ENCODE peak calls at places on chromosome 20, in seven cellular contexts. H is BJ, Y is lower leg skin, M is PC-9, S is astrocyte of the spinal cord, I is GM06990, K is dorsolateral prefrontal cortex. Z is an unnamed sample.

GRCh38 chr20:32234135-32234808 is 26.6 kb downstream of the POFUT1 start:
- DNase-seq in H (no peak), Y (no peak), M (no peak), S (no peak), I (no peak), K (no peak), Z (no peak)

GRCh38 chr20:24980321-24981053 is 12.1 kb downstream of the APMAP start:
- DNase-seq in H (no peak), Y (no peak), M (no peak), S (no peak), I (no peak), K (peak), Z (no peak)

GRCh38 chr20:46074006-46074405 is 15.8 kb downstream of the NCOA5 start:
- DNase-seq in H (no peak), Y (no peak), M (no peak), S (no peak), I (no peak), K (no peak), Z (no peak)

GRCh38 chr20:34703573-34704176 is 469 bp upstream of the TP53INP2 start:
- DNase-seq in H (no peak), Y (peak), M (peak), S (peak), I (no peak), K (no peak), Z (no peak)

GRCh38 chr20:44438782-44439181 is 36.9 kb upstream of the TTPAL start:
- DNase-seq in H (no peak), Y (no peak), M (no peak), S (no peak), I (no peak), K (no peak), Z (no peak)

GRCh38 chr20:58224974-58225373 is 3.5 kb downstream of the ANKRD60 start:
- DNase-seq in H (no peak), Y (no peak), M (no peak), S (no peak), I (no peak), K (no peak), Z (no peak)

GRCh38 chr20:39070484-39071231 is 108.5 kb downstream of the DHX35 start:
- DNase-seq in H (no peak), Y (no peak), M (no peak), S (peak), I (no peak), K (no peak), Z (no peak)

GRCh38 chr20:24631173-24631505 is 161.7 kb downstream of the SYNDIG1 start:
- DNase-seq in H (no peak), Y (no peak), M (no peak), S (no peak), I (no peak), K (no peak), Z (no peak)

GRCh38 chr20:37357481-37358365 is 11.8 kb downstream of the SRC start:
- DNase-seq in H (no peak), Y (no peak), M (no peak), S (no peak), I (no peak), K (no peak), Z (no peak)

GRCh38 chr20:12293900-12294299 is 376.2 kb downstream of the BTBD3 start:
- DNase-seq in H (no peak), Y (no peak), M (no peak), S (no peak), I (no peak), K (no peak), Z (no peak)

GRCh38 chr20:45014671-45015415 is 48.5 kb downstream of the STK4 start:
- DNase-seq in H (peak), Y (no peak), M (peak), S (peak), I (no peak), K (no peak), Z (no peak)

GRCh38 chr20:39893013-39893685 is 795.9 kb downstream of the MAFB start:
- DNase-seq in H (peak), Y (no peak), M (no peak), S (peak), I (no peak), K (no peak), Z (no peak)

GRCh38 chr20:60804918-60805631 is 447.0 kb upstream of the CDH4 start:
- DNase-seq in H (no peak), Y (no peak), M (no peak), S (no peak), I (no peak), K (no peak), Z (no peak)

DNA sequence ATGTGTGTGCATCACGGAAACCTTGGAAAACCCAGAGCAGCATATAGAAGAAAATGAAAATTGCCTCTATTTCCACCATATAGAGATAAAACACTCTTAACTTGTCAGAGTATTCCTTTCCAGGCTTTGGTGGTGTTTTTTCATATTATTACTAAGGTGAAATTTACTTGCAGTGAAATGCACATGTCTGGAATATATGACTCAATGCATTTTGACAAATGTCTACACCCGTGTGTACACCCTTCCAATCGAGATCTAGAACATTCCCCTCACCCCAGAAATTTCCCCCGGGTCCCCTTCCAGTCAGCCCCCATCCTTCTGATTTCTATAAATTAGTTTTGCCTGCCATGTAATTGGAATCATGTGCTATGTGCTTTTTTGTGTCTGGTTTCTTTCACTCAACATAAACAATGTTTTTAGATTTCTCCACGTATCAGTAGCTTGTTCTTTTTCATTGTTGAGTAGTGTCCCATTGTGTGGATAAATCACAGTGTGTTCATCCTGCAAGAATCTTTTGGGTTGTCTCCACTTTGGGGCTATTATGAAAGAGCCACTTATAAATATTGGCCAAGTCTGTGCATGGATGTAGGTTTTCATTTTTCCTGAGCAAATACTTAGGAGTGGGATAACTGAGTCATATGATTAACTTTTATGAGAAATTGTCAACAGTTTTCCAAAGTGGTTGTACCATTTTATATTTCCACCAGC is 19.9 kb upstream of the PREX1 start:
- DNase-seq in H (no peak), Y (no peak), M (no peak), S (no peak), I (no peak), K (no peak), Z (no peak)
- H3K4me3 ChIP-seq in H (no peak), Y (no peak), M (no peak), S (no peak), I (no peak), K (no peak), Z (no peak)

GRCh38 chr20:889932-890463 is 26.1 kb downstream of the ANGPT4 start:
- DNase-seq in H (no peak), Y (no peak), M (no peak), S (no peak), I (no peak), K (no peak), Z (no peak)

GRCh38 chr20:888057-888456 is 28.1 kb downstream of the ANGPT4 start:
- DNase-seq in H (no peak), Y (no peak), M (no peak), S (no peak), I (no peak), K (no peak), Z (no peak)

GRCh38 chr20:887137-887536 is 29.0 kb downstream of the ANGPT4 start:
- DNase-seq in H (no peak), Y (no peak), M (no peak), S (no peak), I (no peak), K (no peak), Z (no peak)

GRCh38 chr20:890671-891070 is 25.5 kb downstream of the ANGPT4 start:
- DNase-seq in H (no peak), Y (no peak), M (no peak), S (no peak), I (no peak), K (no peak), Z (no peak)

DNA sequence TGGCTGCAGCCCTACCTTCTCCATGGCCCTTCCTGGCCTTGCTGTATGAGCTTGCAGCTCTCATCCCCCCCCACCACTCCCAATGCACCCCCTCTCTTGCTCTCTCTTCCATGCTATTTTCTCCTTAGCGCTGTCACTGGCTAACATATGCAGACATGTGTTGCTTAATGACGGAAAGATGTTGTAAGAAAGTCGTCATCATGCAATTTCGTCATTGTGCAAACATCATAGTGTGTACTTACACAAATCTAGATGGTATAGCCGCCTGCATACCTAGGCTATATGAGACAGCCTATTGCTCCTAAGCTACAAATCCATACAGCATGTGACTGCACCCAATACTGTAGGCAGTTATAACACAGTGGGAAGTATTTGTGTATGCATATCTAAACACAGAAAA is 27.0 kb downstream of the ANGPT4 start:
- DNase-seq in H (no peak), Y (no peak), M (no peak), S (no peak), I (no peak), K (no peak), Z (no peak)
- TF ChIP-seq CTCF in H (no peak), Y (no peak), M (no peak), S (no peak), I (no peak), K (no peak), Z (no peak)

GRCh38 chr20:3710027-3710426 is 2.4 kb downstream of the SIGLEC1 start:
- DNase-seq in H (no peak), Y (no peak), M (no peak), S (no peak), I (no peak), K (no peak), Z (no peak)
- H3K4me3 ChIP-seq in H (no peak), Y (no peak), M (no peak), S (no peak), I (no peak), K (no peak), Z (no peak)

GRCh38 chr20:23532533-23532932 is 35.8 kb downstream of the CST9L start:
- DNase-seq in H (no peak), Y (no peak), M (no peak), S (no peak), I (no peak), K (no peak), Z (no peak)

GRCh38 chr20:23528867-23529431 is 38.0 kb downstream of the CST8 start:
- DNase-seq in H (no peak), Y (no peak), M (no peak), S (no peak), I (no peak), K (no peak), Z (no peak)

GRCh38 chr20:23530937-23531567 is 37.2 kb downstream of the CST9L start:
- DNase-seq in H (no peak), Y (no peak), M (no peak), S (no peak), I (no peak), K (no peak), Z (no peak)

GRCh38 chr20:23524146-23524545 is 33.2 kb downstream of the CST8 start:
- DNase-seq in H (no peak), Y (no peak), M (no peak), S (no peak), I (no peak), K (no peak), Z (no peak)

GRCh38 chr20:23526850-23527249 is 35.9 kb downstream of the CST8 start:
- DNase-seq in H (no peak), Y (no peak), M (no peak), S (no peak), I (no peak), K (no peak), Z (no peak)
- TF ChIP-seq CTCF in H (no peak), Y (no peak), M (no peak), S (no peak), I (no peak), K (no peak), Z (peak)

GRCh38 chr20:54339093-54339492 is 131.2 kb downstream of the PFDN4 start:
- DNase-seq in H (no peak), Y (no peak), M (no peak), S (no peak), I (no peak), K (no peak), Z (no peak)

GRCh38 chr20:54342258-54342782 is 133.1 kb upstream of the DOK5 start:
- DNase-seq in H (no peak), Y (no peak), M (no peak), S (no peak), I (no peak), K (no peak), Z (no peak)

GRCh38 chr20:54343073-54343472 is 132.3 kb upstream of the DOK5 start:
- DNase-seq in H (no peak), Y (no peak), M (no peak), S (no peak), I (no peak), K (no peak), Z (no peak)

GRCh38 chr20:54340667-54341081 is 132.8 kb downstream of the PFDN4 start:
- DNase-seq in H (peak), Y (no peak), M (no peak), S (peak), I (no peak), K (no peak), Z (no peak)

DNA sequence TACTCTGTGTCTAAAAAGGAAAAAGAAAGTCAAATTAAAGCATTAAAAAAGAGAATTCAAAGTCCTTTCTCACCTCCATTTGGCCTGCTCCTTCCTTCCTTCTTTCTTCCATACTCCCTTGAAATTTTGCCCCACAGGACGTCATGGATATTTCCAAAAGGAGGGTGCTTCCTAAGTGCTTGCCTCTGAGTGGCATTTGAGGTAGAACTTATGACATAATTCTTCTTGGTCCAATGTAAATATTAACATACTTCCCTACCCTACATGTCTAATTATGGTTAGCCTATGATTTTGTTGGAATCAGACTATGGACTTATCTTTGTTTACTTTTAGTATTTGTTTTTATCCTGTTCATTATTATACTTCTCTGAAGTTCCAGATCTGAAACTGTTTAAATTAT is 132.3 kb downstream of the PFDN4 start:
- DNase-seq in H (no peak), Y (no peak), M (no peak), S (no peak), I (no peak), K (no peak), Z (no peak)
- H3K4me3 ChIP-seq in H (no peak), Y (no peak), M (no peak), S (no peak), I (no peak), K (no peak), Z (no peak)

GRCh38 chr20:8454137-8454712 is 322.2 kb downstream of the PLCB1 start:
- DNase-seq in H (peak), Y (no peak), M (no peak), S (peak), I (no peak), K (no peak), Z (no peak)
- TF ChIP-seq CTCF in H (peak), Y (no peak), M (no peak), S (peak), I (peak), K (no peak), Z (peak)

GRCh38 chr20:63458170-63459069 is 14.0 kb downstream of the KCNQ2 start:
- DNase-seq in H (no peak), Y (no peak), M (no peak), S (no peak), I (no peak), K (no peak), Z (no peak)

GRCh38 chr20:63455568-63455859 is 16.9 kb downstream of the KCNQ2 start:
- DNase-seq in H (no peak), Y (no peak), M (no peak), S (no peak), I (no peak), K (no peak), Z (no peak)

GRCh38 chr20:63456429-63457284 is 15.8 kb downstream of the KCNQ2 start:
- DNase-seq in H (no peak), Y (no peak), M (no peak), S (no peak), I (no peak), K (no peak), Z (no peak)

GRCh38 chr20:63459070-63459380 is 13.4 kb downstream of the KCNQ2 start:
- DNase-seq in H (no peak), Y (no peak), M (no peak), S (no peak), I (no peak), K (no peak), Z (no peak)

GRCh38 chr20:63457737-63458136 is 14.7 kb downstream of the KCNQ2 start:
- DNase-seq in H (no peak), Y (peak), M (peak), S (no peak), I (no peak), K (peak), Z (no peak)
- H3K4me3 ChIP-seq in H (no peak), Y (no peak), M (no peak), S (no peak), I (no peak), K (no peak), Z (no peak)

GRCh38 chr20:21574443-21574842 is 60.6 kb upstream of the NKX2-2 start:
- DNase-seq in H (no peak), Y (no peak), M (no peak), S (no peak), I (no peak), K (no peak), Z (no peak)

GRCh38 chr20:21570285-21570992 is 56.6 kb upstream of the NKX2-2 start:
- DNase-seq in H (no peak), Y (no peak), M (no peak), S (no peak), I (no peak), K (no peak), Z (no peak)

GRCh38 chr20:21573259-21573658 is 59.4 kb upstream of the NKX2-2 start:
- DNase-seq in H (no peak), Y (no peak), M (no peak), S (no peak), I (no peak), K (no peak), Z (no peak)

GRCh38 chr20:21569586-21569985 is 55.7 kb upstream of the NKX2-2 start:
- DNase-seq in H (no peak), Y (no peak), M (no peak), S (no peak), I (no peak), K (no peak), Z (no peak)

DNA sequence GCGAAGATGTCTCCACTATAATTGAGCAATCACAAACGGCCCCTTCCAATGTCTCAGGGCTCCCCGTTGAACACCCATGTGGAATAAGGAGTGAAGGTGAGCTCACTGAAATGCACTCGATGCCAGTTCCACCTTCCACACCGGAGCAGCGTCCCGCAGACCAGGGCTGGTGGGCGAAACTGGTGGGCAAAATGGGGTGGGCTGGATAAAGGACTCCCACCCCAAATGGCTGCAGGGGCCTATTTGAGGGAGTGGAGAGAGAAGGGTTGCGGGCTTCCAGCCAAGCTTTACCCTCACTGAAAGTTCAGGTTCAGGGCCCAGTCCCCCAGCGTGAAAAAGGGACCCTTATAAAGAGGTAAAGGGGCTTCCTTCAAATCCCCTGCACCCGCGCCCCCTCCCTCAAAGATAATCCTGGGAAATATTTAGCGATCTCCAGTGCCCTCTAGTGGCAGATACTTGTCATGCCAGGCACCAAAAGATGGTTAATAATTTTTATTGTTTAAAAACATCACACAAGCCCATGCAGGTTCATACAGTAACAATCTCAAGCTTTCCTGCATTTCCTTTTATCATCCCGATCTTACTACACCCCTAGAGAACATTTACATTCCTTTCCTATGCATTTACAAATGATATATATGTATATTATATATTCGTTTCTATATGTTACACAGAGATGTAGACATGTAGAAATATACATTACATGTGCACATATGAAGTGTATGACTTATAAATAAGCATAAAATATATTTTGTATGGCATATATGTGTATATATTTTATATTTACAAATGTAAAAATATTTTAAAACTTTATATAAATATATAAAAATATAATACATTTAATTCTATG is 58.2 kb upstream of the NKX2-2 start:
- DNase-seq in H (no peak), Y (no peak), M (no peak), S (peak), I (no peak), K (no peak), Z (no peak)
- TF ChIP-seq CTCF in H (peak), Y (peak), M (peak), S (peak), I (peak), K (peak), Z (peak)

GRCh38 chr20:52048365-52048764 is 143.2 kb downstream of the ZFP64 start:
- DNase-seq in H (no peak), Y (no peak), M (no peak), S (no peak), I (no peak), K (no peak), Z (no peak)
- H3K4me3 ChIP-seq in H (no peak), Y (no peak), M (no peak), S (no peak), I (no peak), K (no peak), Z (no peak)

DNA sequence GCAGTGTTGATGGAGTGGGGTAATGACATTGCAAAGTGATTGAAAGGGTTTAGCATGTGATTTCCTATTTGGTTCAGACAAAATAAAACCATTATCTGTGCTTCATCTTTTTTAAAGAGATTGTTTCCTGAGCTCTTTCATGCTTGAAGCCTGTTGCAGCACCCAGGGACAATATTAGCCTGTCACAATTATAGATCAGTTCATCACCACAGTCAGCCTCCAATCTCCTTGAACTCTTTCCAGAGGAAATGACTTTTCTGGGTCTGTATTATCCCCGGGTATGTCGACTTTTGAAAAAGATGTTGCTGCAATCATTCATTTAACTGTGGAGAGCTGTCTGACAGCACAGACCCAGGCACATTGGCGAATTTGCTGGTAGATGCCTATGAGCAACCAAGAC is 17.0 kb upstream of the KIF16B start:
- DNase-seq in H (no peak), Y (no peak), M (no peak), S (no peak), I (no peak), K (no peak), Z (no peak)
- TF ChIP-seq CTCF in H (no peak), Y (no peak), M (no peak), S (no peak), I (no peak), K (no peak), Z (no peak)